ENCODE peak calls at places on chromosome 2, in four cellular contexts. L is BJ; E is CD8-positive, alpha-beta memory T cell; Y is adrenal gland. K is an unnamed sample. For H3K27me3, the result is how much of the 10 kb centered on the place peaks cover.

GRCh38 chr2:114724513-114724912 is 282.1 kb downstream of the DPP10 start:
- DNase-seq in L (no peak), E (no peak), Y (no peak), K (no peak)

GRCh38 chr2:74708883-74709282 is 54.8 kb downstream of the SEMA4F start:
- DNase-seq in L (no peak), E (no peak), Y (no peak), K (no peak)

GRCh38 chr2:235247001-235247400 is 246.8 kb upstream of the AGAP1 start:
- DNase-seq in L (no peak), E (no peak), Y (no peak), K (no peak)

GRCh38 chr2:218783612-218784169 is 1.7 kb downstream of the CYP27A1 start:
- DNase-seq in L (no peak), E (no peak), Y (no peak), K (no peak)

GRCh38 chr2:216083464-216084279 is 2.0 kb downstream of the TMEM169 start:
- DNase-seq in L (no peak), E (no peak), Y (no peak), K (no peak)

GRCh38 chr2:225274751-225275150 is 124.8 kb upstream of the NYAP2 start:
- DNase-seq in L (no peak), E (no peak), Y (no peak), K (no peak)

GRCh38 chr2:128282246-128282975 is 36.3 kb downstream of the HS6ST1 start:
- DNase-seq in L (no peak), E (no peak), Y (no peak), K (no peak)

GRCh38 chr2:163859951-163860350 is 124.1 kb upstream of the FIGN start:
- DNase-seq in L (no peak), E (no peak), Y (no peak), K (no peak)

GRCh38 chr2:215973954-215974699 is 39.2 kb downstream of the MREG start:
- DNase-seq in L (no peak), E (no peak), Y (no peak), K (no peak)

GRCh38 chr2:231361701-231362588 is 33.6 kb upstream of the B3GNT7 start:
- DNase-seq in L (no peak), E (no peak), Y (no peak), K (no peak)

GRCh38 chr2:237300755-237301154 is 113.2 kb downstream of the COL6A3 start:
- DNase-seq in L (no peak), E (no peak), Y (no peak), K (no peak)

GRCh38 chr2:114345246-114345645 is 97.2 kb upstream of the DPP10 start:
- DNase-seq in L (no peak), E (no peak), Y (no peak), K (no peak)

GRCh38 chr2:191665286-191665685 is 12.7 kb upstream of the NABP1 start:
- DNase-seq in L (no peak), E (no peak), Y (no peak), K (no peak)

GRCh38 chr2:186576614-186577013 is 13.2 kb upstream of the ITGAV start:
- DNase-seq in L (no peak), E (no peak), Y (no peak), K (no peak)

GRCh38 chr2:119005565-119005964 is 63.6 kb downstream of the MARCO start:
- DNase-seq in L (no peak), E (no peak), Y (no peak), K (no peak)

GRCh38 chr2:8544786-8545631 is 136.8 kb upstream of the ID2 start:
- DNase-seq in L (peak), E (peak), Y (peak), K (peak)

GRCh38 chr2:151166410-151166809 is 95.3 kb downstream of the RBM43 start:
- DNase-seq in L (no peak), E (no peak), Y (no peak), K (no peak)

GRCh38 chr2:54373855-54374254 is 82.3 kb upstream of the SPTBN1 start:
- DNase-seq in L (no peak), E (no peak), Y (no peak), K (no peak)

GRCh38 chr2:240468300-240469238 is 33.1 kb downstream of the GPC1 start:
- DNase-seq in L (no peak), E (no peak), Y (peak), K (no peak)

GRCh38 chr2:14690926-14691325 is 58.4 kb downstream of the LRATD1 start:
- DNase-seq in L (no peak), E (no peak), Y (no peak), K (no peak)

GRCh38 chr2:8623958-8624591 is 57.8 kb upstream of the ID2 start:
- DNase-seq in L (no peak), E (no peak), Y (no peak), K (no peak)

GRCh38 chr2:8344725-8345124 is 337.1 kb upstream of the ID2 start:
- DNase-seq in L (no peak), E (no peak), Y (no peak), K (no peak)

GRCh38 chr2:166451451-166451850 is 42.6 kb downstream of the SCN7A start:
- DNase-seq in L (no peak), E (no peak), Y (no peak), K (no peak)

GRCh38 chr2:181465686-181466375 is 8.6 kb downstream of the ITGA4 start:
- DNase-seq in L (peak), E (no peak), Y (no peak), K (no peak)

GRCh38 chr2:12412898-12413305 is 303.8 kb upstream of the TRIB2 start:
- DNase-seq in L (no peak), E (no peak), Y (no peak), K (no peak)

GRCh38 chr2:236286866-236287545 is 22.8 kb upstream of the ASB18 start:
- DNase-seq in L (no peak), E (no peak), Y (no peak), K (no peak)

GRCh38 chr2:71154798-71155197 is 24.4 kb downstream of the MPHOSPH10 start:
- DNase-seq in L (no peak), E (no peak), Y (no peak), K (no peak)

GRCh38 chr2:96550787-96551604 is 14.4 kb downstream of the ARID5A start:
- DNase-seq in L (no peak), E (no peak), Y (no peak), K (no peak)

GRCh38 chr2:159904565-159905281 is 106.7 kb upstream of the CD302 start:
- DNase-seq in L (no peak), E (peak), Y (peak), K (peak)

GRCh38 chr2:44296653-44297052 is 21.4 kb downstream of the SLC3A1 start:
- DNase-seq in L (no peak), E (no peak), Y (no peak), K (no peak)

GRCh38 chr2:157657858-157658257 is 29.2 kb upstream of the ACVR1C start:
- DNase-seq in L (no peak), E (no peak), Y (no peak), K (no peak)

GRCh38 chr2:201680743-201681142 is 17.7 kb downstream of the MPP4 start:
- DNase-seq in L (no peak), E (no peak), Y (no peak), K (no peak)

GRCh38 chr2:130805613-130806012 is 31.1 kb upstream of the ARHGEF4 start:
- DNase-seq in L (no peak), E (no peak), Y (no peak), K (no peak)

GRCh38 chr2:130810490-130810889 is 26.2 kb upstream of the ARHGEF4 start:
- DNase-seq in L (no peak), E (no peak), Y (no peak), K (no peak)

GRCh38 chr2:130808482-130809268 is 28.0 kb upstream of the ARHGEF4 start:
- DNase-seq in L (no peak), E (no peak), Y (no peak), K (no peak)

GRCh38 chr2:130807659-130808385 is 28.9 kb upstream of the ARHGEF4 start:
- DNase-seq in L (no peak), E (no peak), Y (no peak), K (no peak)

DNA sequence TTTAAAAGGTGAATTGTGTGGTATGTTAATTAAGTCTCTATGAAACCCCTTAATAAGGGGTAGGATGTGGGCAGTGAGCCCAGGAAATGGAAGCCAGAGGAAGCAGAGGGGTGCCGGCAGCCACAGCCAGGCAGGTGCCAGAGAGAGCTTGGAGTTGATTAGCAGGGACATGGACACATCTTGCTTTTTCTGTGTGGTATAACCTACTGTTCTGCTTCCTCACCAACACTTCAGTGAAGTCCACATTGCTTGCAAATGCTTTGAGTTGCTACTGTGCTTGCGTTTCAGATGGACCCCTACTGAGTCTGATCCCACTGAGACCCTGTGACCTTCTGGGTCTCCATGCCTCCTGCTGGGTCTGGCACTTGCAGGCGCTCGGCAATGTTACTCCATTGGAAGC is 30.3 kb upstream of the ARHGEF4 start:
- DNase-seq in L (no peak), E (no peak), Y (no peak), K (no peak)
- H3K27me3 ChIP-seq in L (under half), E (under half), Y (under half), K (under half)

DNA sequence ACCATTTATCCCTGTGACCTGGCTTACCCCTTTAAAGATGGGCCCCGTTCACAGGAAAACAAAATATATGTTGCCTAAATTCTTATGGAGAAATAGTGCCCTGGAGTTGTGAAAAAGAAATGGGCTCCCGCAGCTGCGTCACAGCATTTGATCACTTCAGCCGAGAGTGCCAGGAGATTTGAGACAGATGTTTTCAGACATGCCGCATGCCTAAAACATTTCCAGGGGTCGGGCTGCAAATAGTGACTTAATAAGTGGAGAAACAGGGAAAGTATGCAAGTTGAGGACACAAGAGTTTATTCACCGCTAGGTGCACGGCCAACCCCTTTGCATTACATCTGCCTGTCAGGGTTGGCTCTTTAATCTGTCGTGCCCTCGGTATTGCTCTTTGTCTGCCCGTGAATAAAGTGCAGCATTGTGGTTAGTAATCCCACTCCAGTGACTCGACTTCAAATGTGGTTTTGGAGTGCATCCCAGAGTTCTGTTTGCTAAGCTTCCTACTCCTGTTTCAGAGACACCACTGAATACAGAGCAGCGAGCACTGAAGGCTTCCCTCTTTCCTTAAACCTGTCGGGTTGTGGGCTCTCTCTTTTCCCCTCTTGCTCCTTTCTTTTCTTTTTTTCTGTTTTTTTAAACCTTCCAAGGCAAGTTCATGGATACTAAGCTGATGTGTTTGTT is 187.5 kb downstream of the LTBP1 start:
- DNase-seq in L (peak), E (no peak), Y (no peak), K (peak)
- H3K27me3 ChIP-seq in L (under half), E (under half), Y (under half), K (under half)

GRCh38 chr2:109064660-109065306 is 64.2 kb upstream of the SH3RF3 start:
- DNase-seq in L (no peak), E (no peak), Y (no peak), K (no peak)
- H3K27me3 ChIP-seq in L (under half), E (under half), Y (under half), K (under half)

GRCh38 chr2:17878222-17879136 is at the start of gene KCNS3:
- DNase-seq in L (no peak), E (no peak), Y (peak), K (peak)
- H3K27me3 ChIP-seq in L (under half), E (under half), Y (under half), K (under half)

GRCh38 chr2:109129921-109130725 is 1.1 kb downstream of the SH3RF3 start:
- DNase-seq in L (no peak), E (no peak), Y (peak), K (no peak)

GRCh38 chr2:109132626-109133025 is 3.6 kb downstream of the SH3RF3 start:
- DNase-seq in L (no peak), E (no peak), Y (no peak), K (no peak)

GRCh38 chr2:109133746-109134145 is 4.7 kb downstream of the SH3RF3 start:
- DNase-seq in L (no peak), E (no peak), Y (no peak), K (no peak)

GRCh38 chr2:109130726-109130995 is 1.7 kb downstream of the SH3RF3 start:
- DNase-seq in L (no peak), E (no peak), Y (no peak), K (no peak)

GRCh38 chr2:109131777-109132176 is 2.8 kb downstream of the SH3RF3 start:
- DNase-seq in L (no peak), E (no peak), Y (no peak), K (no peak)
- H3K27me3 ChIP-seq in L (under half), E (under half), Y (under half), K (under half)

DNA sequence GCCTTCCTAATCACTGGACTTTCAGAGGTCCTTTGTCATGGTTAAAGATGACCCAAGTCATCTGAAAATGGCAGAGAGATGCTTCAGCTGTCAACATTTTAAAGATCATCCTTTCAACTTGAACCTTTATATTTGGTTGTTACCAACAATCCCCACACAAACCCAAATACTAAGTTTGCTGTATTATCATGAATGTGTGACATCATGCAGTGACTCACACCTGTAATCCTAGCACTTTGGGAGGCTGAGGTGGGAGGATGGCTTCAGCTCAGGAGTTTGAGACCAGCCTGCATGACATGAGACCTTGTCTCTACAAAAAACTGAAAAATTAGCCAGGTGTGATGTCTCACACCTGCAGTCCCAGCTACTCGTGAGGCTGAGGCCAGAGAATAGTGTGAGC is 55.2 kb upstream of the NRP2 start:
- DNase-seq in L (no peak), E (no peak), Y (no peak), K (no peak)
- H3K27me3 ChIP-seq in L (under half), E (under half), Y (under half), K (under half)

K was measured in stomach.